ENCODE peak calls at places on chromosomes 4 and X, in six cellular contexts. One of them, this sample, is unnamed.

GRCh38 chr4:95546866-95547707 is 1.7 kb downstream of the UNC5C start:
- DNase-seq in NCI-H774: no peak
- DNase-seq in GM04504: no peak
- DNase-seq in iris pigment epithelial cell: no peak
- DNase-seq in astrocyte of the spinal cord: no peak
- DNase-seq in EL: no peak
- DNase-seq in this sample: no peak

GRCh38 chr4:77538144-77538543 is 67.5 kb upstream of the CXCL13 start:
- DNase-seq in iris pigment epithelial cell: peak
- DNase-seq in astrocyte of the spinal cord: peak
- DNase-seq in NCI-H774: peak
- DNase-seq in EL: peak
- DNase-seq in GM04504: no peak
- DNase-seq in this sample: no peak

GRCh38 chrX:153768311-153769157 is 4.5 kb downstream of the PLXNB3 start:
- DNase-seq in GM04504: no peak
- DNase-seq in EL: no peak
- DNase-seq in NCI-H774: no peak
- DNase-seq in iris pigment epithelial cell: no peak
- DNase-seq in astrocyte of the spinal cord: no peak
- DNase-seq in this sample: no peak

GRCh38 chr4:169249214-169249973 is 21.4 kb downstream of the SH3RF1 start:
- DNase-seq in NCI-H774: no peak
- DNase-seq in EL: no peak
- DNase-seq in astrocyte of the spinal cord: peak
- DNase-seq in iris pigment epithelial cell: peak
- DNase-seq in GM04504: no peak
- DNase-seq in this sample: no peak

GRCh38 chr4:7581477-7581876 is 146.7 kb upstream of the PSAPL1 start:
- DNase-seq in EL: no peak
- DNase-seq in NCI-H774: no peak
- DNase-seq in astrocyte of the spinal cord: peak
- DNase-seq in iris pigment epithelial cell: peak
- DNase-seq in GM04504: no peak
- DNase-seq in this sample: no peak

GRCh38 chr4:8709729-8710360 is 117.3 kb downstream of the CPZ start:
- DNase-seq in iris pigment epithelial cell: no peak
- DNase-seq in NCI-H774: no peak
- DNase-seq in EL: no peak
- DNase-seq in astrocyte of the spinal cord: no peak
- DNase-seq in GM04504: no peak
- DNase-seq in this sample: no peak

GRCh38 chr4:174681723-174682300 is 147.2 kb downstream of the GLRA3 start:
- DNase-seq in astrocyte of the spinal cord: peak
- DNase-seq in iris pigment epithelial cell: peak
- DNase-seq in EL: peak
- DNase-seq in NCI-H774: no peak
- DNase-seq in GM04504: no peak
- DNase-seq in this sample: no peak

GRCh38 chrX:108025954-108026616 is 18.8 kb upstream of the VSIG1 start:
- DNase-seq in astrocyte of the spinal cord: peak
- DNase-seq in NCI-H774: no peak
- DNase-seq in EL: no peak
- DNase-seq in GM04504: no peak
- DNase-seq in iris pigment epithelial cell: no peak
- DNase-seq in this sample: no peak

GRCh38 chrX:2710496-2710895 is 19.4 kb downstream of the CD99 start:
- DNase-seq in NCI-H774: no peak
- DNase-seq in GM04504: no peak
- DNase-seq in EL: no peak
- DNase-seq in astrocyte of the spinal cord: no peak
- DNase-seq in iris pigment epithelial cell: peak
- DNase-seq in this sample: no peak

This sample was measured in NCI-H2081 treated with DMSO at 0.1 percent for 48 hours.